ENCODE peak calls at places on chromosomes 5 and 9, in four cellular contexts. N is fibroblast of lung, C is stomach, A is EL. D is an unnamed sample.

GRCh38 chr9:130885422-130886375 is 10.9 kb downstream of the QRFP start:
- DNase-seq in C (no peak), N (no peak), A (no peak), D (no peak)

GRCh38 chr9:27356446-27356845 is 59.5 kb upstream of the EQTN start:
- DNase-seq in C (no peak), A (no peak), N (no peak), D (no peak)

GRCh38 chr5:31392061-31392460 is 139.8 kb downstream of the DROSHA start:
- DNase-seq in A (no peak), C (no peak), N (no peak), D (no peak)

GRCh38 chr5:55557123-55557522 is 22.4 kb upstream of the PLPP1 start:
- DNase-seq in A (no peak), N (no peak), C (no peak), D (no peak)

GRCh38 chr5:117943521-117943920 is 1044.8 kb downstream of the DTWD2 start:
- DNase-seq in C (no peak), A (no peak), N (no peak), D (no peak)

GRCh38 chr9:78552802-78553201 is 255.9 kb downstream of the PSAT1 start:
- DNase-seq in A (no peak), N (peak), C (no peak), D (no peak)

GRCh38 chr5:111070272-111071134 is 1.0 kb upstream of the TSLP start:
- DNase-seq in A (peak), C (peak), N (no peak), D (no peak)

GRCh38 chr5:142652563-142652962 is 33.3 kb downstream of the FGF1 start:
- DNase-seq in C (no peak), A (no peak), N (no peak), D (no peak)

GRCh38 chr5:69083412-69083811 is 10.4 kb upstream of the SLC30A5 start:
- DNase-seq in C (no peak), A (peak), N (no peak), D (no peak)

GRCh38 chr9:133717113-133718031 is 20.8 kb downstream of the SARDH start:
- DNase-seq in N (no peak), A (no peak), C (no peak), D (no peak)

GRCh38 chr9:136324501-136325300 is 2.6 kb upstream of the GPSM1 start:
- DNase-seq in A (no peak), N (no peak), C (peak), D (no peak)

GRCh38 chr9:36995927-36996471 is 38.1 kb downstream of the PAX5 start:
- DNase-seq in N (peak), A (peak), C (peak), D (peak)